ENCODE peak calls at places on chromosomes 3 and 15, in six cellular contexts. V is T47D; Y is HEK293T; T is activated naive CD8-positive, alpha-beta T cell treated with anti-CD3 and anti-CD28 coated beads, Interleukin-2, amount 50 U/mL, for 24 hours; D is upper lobe of right lung; K is mesenteric fat pad. U is an unnamed sample.

GRCh38 chr3:27483117-27484001 is 825 bp downstream of the SLC4A7 start:
- DNase-seq in V (no peak), Y (peak), T (peak), D (peak), K (no peak), U (peak)

GRCh38 chr3:100033184-100033583 is 81.1 kb downstream of the FILIP1L start:
- DNase-seq in V (no peak), Y (no peak), T (no peak), D (no peak), K (no peak), U (peak)

GRCh38 chr3:139111392-139112229 is 66.9 kb upstream of the PRR23C start:
- DNase-seq in V (peak), Y (peak), T (peak), D (peak), K (peak), U (peak)

GRCh38 chr3:104628185-104628789 is 738.4 kb upstream of the ALCAM start:
- DNase-seq in V (peak), Y (peak), T (no peak), D (no peak), K (no peak), U (peak)

GRCh38 chr3:197501879-197502620 is 53.7 kb downstream of the BDH1 start:
- DNase-seq in V (peak), Y (peak), T (peak), D (peak), K (no peak), U (peak)

GRCh38 chr3:89571707-89572106 is 464.3 kb downstream of the EPHA3 start:
- DNase-seq in V (no peak), Y (no peak), T (no peak), D (peak), K (no peak), U (no peak)

GRCh38 chr15:28255965-28256364 is 66.0 kb downstream of the HERC2 start:
- DNase-seq in V (no peak), Y (no peak), T (no peak), D (no peak), K (no peak), U (no peak)

GRCh38 chr3:172647823-172648222 is 63.0 kb downstream of the NCEH1 start:
- DNase-seq in V (no peak), Y (no peak), T (no peak), D (no peak), K (no peak), U (no peak)

GRCh38 chr3:83065861-83066260 is 1304.4 kb upstream of the GBE1 start:
- DNase-seq in V (no peak), Y (no peak), T (no peak), D (no peak), K (no peak), U (no peak)

GRCh38 chr3:140630366-140630765 is 47.5 kb upstream of the TRIM42 start:
- DNase-seq in V (no peak), Y (no peak), T (no peak), D (no peak), K (no peak), U (peak)

GRCh38 chr15:51234181-51234927 is 104.0 kb downstream of the CYP19A1 start:
- DNase-seq in V (no peak), Y (no peak), T (no peak), D (no peak), K (no peak), U (no peak)

GRCh38 chr15:76056931-76057330 is 2.9 kb upstream of the TMEM266 start:
- DNase-seq in V (no peak), Y (no peak), T (no peak), D (no peak), K (no peak), U (no peak)

GRCh38 chr3:167380004-167380689 is at the start of gene ZBBX:
- DNase-seq in V (peak), Y (peak), T (peak), D (peak), K (peak), U (peak)

GRCh38 chr3:141302364-141303141 is 65.8 kb upstream of the ZBTB38 start:
- DNase-seq in V (no peak), Y (no peak), T (no peak), D (no peak), K (no peak), U (peak)

GRCh38 chr3:70863049-70863448 is 550.6 kb upstream of the MDFIC2 start:
- DNase-seq in V (no peak), Y (no peak), T (no peak), D (no peak), K (no peak), U (no peak)

GRCh38 chr15:81235781-81236507 is 39.3 kb downstream of the IL16 start:
- DNase-seq in V (no peak), Y (no peak), T (peak), D (no peak), K (no peak), U (peak)

GRCh38 chr15:74399511-74400312 is 32.3 kb upstream of the CYP11A1 start:
- DNase-seq in V (no peak), Y (no peak), T (peak), D (no peak), K (no peak), U (peak)

GRCh38 chr15:59294961-59295741 is 77.5 kb downstream of the MYO1E start:
- DNase-seq in V (no peak), Y (no peak), T (no peak), D (no peak), K (no peak), U (peak)

GRCh38 chr3:142853270-142854163 is 35.4 kb downstream of the PCOLCE2 start:
- DNase-seq in V (no peak), Y (no peak), T (no peak), D (no peak), K (no peak), U (peak)

GRCh38 chr3:4533489-4534443 is 40.6 kb downstream of the ITPR1 start:
- DNase-seq in V (peak), Y (peak), T (no peak), D (peak), K (no peak), U (no peak)

GRCh38 chr3:11477286-11477935 is 166.3 kb downstream of the VGLL4 start:
- DNase-seq in V (no peak), Y (no peak), T (no peak), D (no peak), K (no peak), U (peak)

GRCh38 chr3:110568246-110568645 is 503.4 kb upstream of the NECTIN3 start:
- DNase-seq in V (no peak), Y (no peak), T (no peak), D (no peak), K (no peak), U (peak)